ENCODE peak calls at places on chromosomes 12 and 14, in nine cellular contexts. B is transverse colon; R is NT2/D1; O is CD8-positive, alpha-beta T cell; J is keratinocyte; G is foreskin keratinocyte; N is esophagus muscularis mucosa; H is heart right ventricle; V is adipocyte. C is an unnamed sample.
A peak's percentile ranks its signal among the peaks of the same experiment; 100 is the strongest.

GRCh38 chr12:42918387-42918786 is 328.8 kb upstream of the PRICKLE1 start:
- DNase-seq in B (no peak), H (no peak), J (no peak), V (no peak), O (no peak), G (no peak), N (no peak), R (no peak), C (no peak)

GRCh38 chr12:121942145-121942718 is 23.8 kb downstream of the CFAP251 start:
- DNase-seq in B (no peak), G (peak; percentile 98), N (no peak), V (no peak), R (no peak), O (no peak), H (no peak), J (no peak), C (no peak)

GRCh38 chr14:36522972-36523685 is 3.1 kb upstream of the NKX2-1 start:
- DNase-seq in G (no peak), B (no peak), H (no peak), V (no peak), R (no peak), N (peak; percentile 80), J (no peak), O (no peak), C (no peak)

GRCh38 chr12:106086696-106087095 is 52.1 kb downstream of the NUAK1 start:
- DNase-seq in H (no peak), B (no peak), V (no peak), G (no peak), R (no peak), J (no peak), N (no peak), O (no peak), C (no peak)

GRCh38 chr12:53074999-53075370 is 4.2 kb downstream of the SPRYD3 start:
- DNase-seq in R (no peak), G (no peak), H (no peak), O (no peak), J (no peak), B (no peak), N (no peak), V (no peak), C (no peak)

GRCh38 chr14:91367173-91368171 is 50.1 kb downstream of the CCDC88C start:
- DNase-seq in O (no peak), B (peak; percentile 77), N (no peak), H (peak; percentile 30), R (no peak), J (no peak), G (no peak), V (no peak), C (peak; percentile 67)

GRCh38 chr14:51473351-51473750 is 178.4 kb upstream of the FRMD6 start:
- DNase-seq in O (no peak), G (no peak), H (no peak), V (no peak), B (no peak), N (no peak), J (no peak), R (no peak), C (no peak)

GRCh38 chr12:6201199-6201608 is 1.0 kb downstream of the CD9 start:
- DNase-seq in V (peak; percentile 34), O (peak; percentile 52), H (no peak), B (peak; percentile 75), G (no peak), R (no peak), N (no peak), J (no peak), C (peak; percentile 46)

GRCh38 chr14:35155962-35156361 is 33.6 kb downstream of the PRORP start:
- DNase-seq in N (no peak), V (peak; percentile 52), G (no peak), B (no peak), H (no peak), O (no peak), R (no peak), J (no peak), C (no peak)

GRCh38 chr12:1083888-1084262 is 92.9 kb downstream of the ERC1 start:
- DNase-seq in G (no peak), J (no peak), N (no peak), B (no peak), R (no peak), H (no peak), V (peak; percentile 29), O (no peak), C (peak; percentile 86)

GRCh38 chr12:55034218-55034617 is 14.4 kb downstream of the NEUROD4 start:
- DNase-seq in B (no peak), O (no peak), R (no peak), G (no peak), V (no peak), H (no peak), J (no peak), N (no peak), C (no peak)

GRCh38 chr12:85130631-85131030 is 94.5 kb downstream of the LRRIQ1 start:
- DNase-seq in H (no peak), N (no peak), J (no peak), V (peak; percentile 33), G (no peak), O (no peak), R (peak; percentile 18), B (no peak), C (no peak)

GRCh38 chr12:119996417-119996816 is 7.4 kb downstream of the BICDL1 start:
- DNase-seq in H (no peak), R (no peak), B (no peak), J (no peak), G (no peak), N (no peak), O (no peak), V (no peak), C (no peak)

GRCh38 chr12:93982847-93983315 is 165.5 kb upstream of the PLXNC1 start:
- DNase-seq in B (no peak), H (no peak), G (peak; percentile 93), N (no peak), O (no peak), J (peak; percentile 35), R (no peak), V (peak; percentile 65), C (no peak)

GRCh38 chr14:39426605-39427004 is 5.6 kb downstream of the FBXO33 start:
- DNase-seq in J (no peak), O (no peak), G (no peak), B (no peak), R (no peak), N (no peak), H (no peak), V (peak; percentile 71), C (no peak)

GRCh38 chr12:64673490-64674169 is 63.3 kb downstream of the RASSF3 start:
- DNase-seq in J (no peak), N (no peak), H (no peak), R (no peak), B (no peak), V (no peak), G (no peak), O (no peak), C (no peak)
- H3K4me1 ChIP-seq in J (peaks cover 31% of the 10 kb centered on the region), N (peaks cover 98% of the 10 kb centered on the region), H (peaks cover 100% of the 10 kb centered on the region), R (peaks cover 22% of the 10 kb centered on the region), B (peaks cover 75% of the 10 kb centered on the region), V (peaks cover 9% of the 10 kb centered on the region), G (peaks cover 37% of the 10 kb centered on the region), O (peaks cover 88% of the 10 kb centered on the region), C (peaks cover 83% of the 10 kb centered on the region)

GRCh38 chr12:116152268-116152667 is 125.2 kb downstream of the MED13L start:
- DNase-seq in V (peak; percentile 95), H (no peak), O (no peak), B (no peak), J (no peak), R (no peak), N (no peak), G (no peak), C (no peak)

GRCh38 chr12:116150001-116150400 is 127.5 kb downstream of the MED13L start:
- DNase-seq in H (no peak), B (no peak), J (no peak), N (no peak), V (no peak), O (no peak), R (no peak), G (no peak), C (no peak)

GRCh38 chr12:116153096-116153495 is 124.4 kb downstream of the MED13L start:
- DNase-seq in R (no peak), V (no peak), O (no peak), B (no peak), J (no peak), H (no peak), N (no peak), G (no peak), C (no peak)

GRCh38 chr12:116148844-116149243 is 128.6 kb downstream of the MED13L start:
- DNase-seq in G (no peak), N (no peak), V (no peak), J (no peak), B (no peak), O (no peak), R (no peak), H (no peak), C (peak; percentile 25)

GRCh38 chr12:116150452-116150851 is 127.0 kb downstream of the MED13L start:
- DNase-seq in H (no peak), G (no peak), R (no peak), J (no peak), N (no peak), V (no peak), O (no peak), B (no peak), C (no peak)
- H3K4me1 ChIP-seq in H (peaks cover 78% of the 10 kb centered on the region), G (no peaks in the 10 kb centered on the region), R (no peaks in the 10 kb centered on the region), J (no peaks in the 10 kb centered on the region), N (peaks cover 69% of the 10 kb centered on the region), V (peaks cover 48% of the 10 kb centered on the region), O (peaks cover 11% of the 10 kb centered on the region), B (peaks cover 7% of the 10 kb centered on the region), C (peaks cover 38% of the 10 kb centered on the region)

DNA sequence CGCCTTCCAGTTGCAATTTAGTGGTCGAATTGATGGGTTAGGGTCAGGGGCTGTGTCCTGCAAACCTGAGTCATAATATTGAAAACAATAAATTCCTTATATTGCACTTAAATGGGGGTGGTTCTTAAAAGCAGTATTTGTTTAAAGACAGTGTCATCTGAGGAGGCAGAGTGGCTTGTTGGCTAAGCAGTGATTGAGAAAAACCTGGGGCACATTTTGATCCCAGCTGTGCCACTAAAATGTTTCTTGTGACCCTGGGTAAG is 48.4 kb downstream of the FBXW8 start:
- DNase-seq in B (no peak), J (no peak), G (no peak), N (no peak), H (no peak), V (no peak), R (no peak), O (no peak), C (no peak)
- H3K4me1 ChIP-seq in B (no peaks in the 10 kb centered on the region), J (no peaks in the 10 kb centered on the region), G (no peaks in the 10 kb centered on the region), N (peaks cover 16% of the 10 kb centered on the region), H (peaks cover 26% of the 10 kb centered on the region), V (peaks cover 27% of the 10 kb centered on the region), R (peaks cover 12% of the 10 kb centered on the region), O (no peaks in the 10 kb centered on the region), C (peaks cover 10% of the 10 kb centered on the region)

GRCh38 chr14:97640031-97640430 is 842.8 kb downstream of the VRK1 start:
- DNase-seq in O (no peak), J (no peak), B (no peak), H (no peak), R (no peak), G (no peak), V (no peak), N (no peak), C (no peak)

GRCh38 chr14:97638864-97639263 is 841.7 kb downstream of the VRK1 start:
- DNase-seq in O (no peak), R (no peak), B (no peak), N (no peak), J (no peak), V (no peak), H (no peak), G (no peak), C (no peak)

DNA sequence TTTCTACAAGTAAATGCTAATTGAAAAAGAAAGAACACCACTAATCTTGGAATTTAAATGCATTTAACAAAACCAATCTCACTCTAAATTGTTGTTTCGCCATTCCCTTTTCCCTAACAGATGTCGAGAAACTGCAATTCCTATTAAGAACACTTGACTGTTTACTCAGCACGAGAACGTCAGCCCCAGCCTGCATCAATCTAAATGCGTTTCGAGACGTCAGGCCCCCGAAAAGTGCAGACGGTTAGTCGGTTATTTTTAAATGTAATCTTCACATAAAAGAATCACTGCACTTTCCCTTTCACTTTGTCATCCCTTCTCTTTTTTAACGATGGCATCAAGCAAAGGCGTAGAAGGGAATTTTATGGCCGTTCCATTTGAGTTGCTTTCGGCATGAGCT is 837.6 kb downstream of the VRK1 start:
- DNase-seq in O (no peak), H (no peak), N (no peak), J (no peak), R (no peak), G (no peak), V (no peak), B (no peak), C (peak; percentile 9)
- H3K4me1 ChIP-seq in O (peaks cover 23% of the 10 kb centered on the region), H (no peaks in the 10 kb centered on the region), N (peaks cover 9% of the 10 kb centered on the region), J (no peaks in the 10 kb centered on the region), R (peaks cover 5% of the 10 kb centered on the region), G (no peaks in the 10 kb centered on the region), V (peaks cover 5% of the 10 kb centered on the region), B (no peaks in the 10 kb centered on the region), C (no peaks in the 10 kb centered on the region)

C was measured in body of pancreas.